ENCODE peak calls at places on chromosomes 5 and 9, in six cellular contexts. One of them, this sample, is unnamed.

GRCh38 chr5:173457482-173457881 is 129.3 kb upstream of the STC2 start:
- DNase-seq in left ventricle myocardium inferior: no peak
- DNase-seq in GM12864: no peak
- DNase-seq in transverse colon: no peak
- DNase-seq in lower leg skin: no peak
- DNase-seq in endodermal cell: no peak
- DNase-seq in this sample: no peak

GRCh38 chr9:113910036-113910639 is 34.0 kb downstream of the ZNF618 start:
- DNase-seq in left ventricle myocardium inferior: no peak
- DNase-seq in endodermal cell: no peak
- DNase-seq in lower leg skin: no peak
- DNase-seq in transverse colon: no peak
- DNase-seq in GM12864: no peak
- DNase-seq in this sample: no peak

GRCh38 chr5:133921899-133922468 is 46.4 kb downstream of the C5orf15 start:
- DNase-seq in left ventricle myocardium inferior: no peak
- DNase-seq in GM12864: no peak
- DNase-seq in endodermal cell: no peak
- DNase-seq in transverse colon: no peak
- DNase-seq in lower leg skin: no peak
- DNase-seq in this sample: no peak

GRCh38 chr9:4167040-4167671 is 132.7 kb downstream of the GLIS3 start:
- DNase-seq in lower leg skin: no peak
- DNase-seq in GM12864: no peak
- DNase-seq in endodermal cell: no peak
- DNase-seq in left ventricle myocardium inferior: no peak
- DNase-seq in transverse colon: no peak
- DNase-seq in this sample: no peak

GRCh38 chr5:132238169-132238744 is 10.6 kb upstream of the P4HA2 start:
- DNase-seq in left ventricle myocardium inferior: peak; percentile 59
- DNase-seq in GM12864: peak; percentile 15
- DNase-seq in endodermal cell: peak; percentile 95
- DNase-seq in lower leg skin: peak; percentile 95
- DNase-seq in transverse colon: peak; percentile 83
- DNase-seq in this sample: peak; percentile 83

GRCh38 chr5:110917161-110917875 is 154.2 kb upstream of the TSLP start:
- DNase-seq in endodermal cell: no peak
- DNase-seq in transverse colon: no peak
- DNase-seq in lower leg skin: no peak
- DNase-seq in left ventricle myocardium inferior: no peak
- DNase-seq in GM12864: no peak
- DNase-seq in this sample: no peak

GRCh38 chr5:108311682-108312081 is 70.2 kb downstream of the FBXL17 start:
- DNase-seq in GM12864: no peak
- DNase-seq in left ventricle myocardium inferior: no peak
- DNase-seq in endodermal cell: no peak
- DNase-seq in transverse colon: no peak
- DNase-seq in lower leg skin: no peak
- DNase-seq in this sample: no peak

GRCh38 chr5:52692039-52692438 is 95.7 kb upstream of the ITGA1 start:
- DNase-seq in endodermal cell: no peak
- DNase-seq in GM12864: no peak
- DNase-seq in lower leg skin: no peak
- DNase-seq in left ventricle myocardium inferior: no peak
- DNase-seq in transverse colon: no peak
- DNase-seq in this sample: no peak

GRCh38 chr5:56319281-56320242 is 86.4 kb upstream of the ANKRD55 start:
- DNase-seq in lower leg skin: peak; percentile 86
- DNase-seq in transverse colon: peak; percentile 9
- DNase-seq in GM12864: no peak
- DNase-seq in left ventricle myocardium inferior: peak; percentile 46
- DNase-seq in endodermal cell: no peak
- DNase-seq in this sample: no peak

GRCh38 chr5:16897284-16897704 is 38.8 kb downstream of the MYO10 start:
- DNase-seq in endodermal cell: peak; percentile 61
- DNase-seq in GM12864: no peak
- DNase-seq in lower leg skin: no peak
- DNase-seq in transverse colon: no peak
- DNase-seq in left ventricle myocardium inferior: no peak
- DNase-seq in this sample: no peak

GRCh38 chr9:134216449-134216951 is 52.1 kb upstream of the RNU6ATAC start:
- DNase-seq in left ventricle myocardium inferior: peak; percentile 7
- DNase-seq in lower leg skin: peak; percentile 84
- DNase-seq in transverse colon: no peak
- DNase-seq in GM12864: no peak
- DNase-seq in endodermal cell: no peak
- DNase-seq in this sample: no peak

GRCh38 chr5:9207820-9208418 is 338.0 kb downstream of the SEMA5A start:
- DNase-seq in endodermal cell: no peak
- DNase-seq in GM12864: peak; percentile 37
- DNase-seq in lower leg skin: no peak
- DNase-seq in transverse colon: no peak
- DNase-seq in left ventricle myocardium inferior: no peak
- DNase-seq in this sample: no peak

GRCh38 chr9:80605129-80605528 is 1033.4 kb downstream of the TLE4 start:
- DNase-seq in left ventricle myocardium inferior: no peak
- DNase-seq in transverse colon: no peak
- DNase-seq in GM12864: no peak
- DNase-seq in endodermal cell: no peak
- DNase-seq in lower leg skin: no peak
- DNase-seq in this sample: no peak

GRCh38 chr5:122967625-122968024 is 68.9 kb downstream of the PPIC start:
- DNase-seq in transverse colon: no peak
- DNase-seq in GM12864: no peak
- DNase-seq in lower leg skin: no peak
- DNase-seq in left ventricle myocardium inferior: no peak
- DNase-seq in endodermal cell: no peak
- DNase-seq in this sample: no peak

GRCh38 chr5:115522832-115523365 is 21.7 kb downstream of the FEM1C start:
- DNase-seq in GM12864: no peak
- DNase-seq in transverse colon: peak; percentile 22
- DNase-seq in lower leg skin: no peak
- DNase-seq in left ventricle myocardium inferior: no peak
- DNase-seq in endodermal cell: no peak
- DNase-seq in this sample: no peak

GRCh38 chr9:87891754-87892153 is 9.1 kb downstream of the SPATA31E1 start:
- DNase-seq in GM12864: no peak
- DNase-seq in left ventricle myocardium inferior: no peak
- DNase-seq in lower leg skin: no peak
- DNase-seq in endodermal cell: no peak
- DNase-seq in transverse colon: no peak
- DNase-seq in this sample: no peak

GRCh38 chr9:88187631-88188030 is 49.4 kb upstream of the SPATA31C2 start:
- DNase-seq in GM12864: no peak
- DNase-seq in endodermal cell: no peak
- DNase-seq in lower leg skin: no peak
- DNase-seq in transverse colon: no peak
- DNase-seq in left ventricle myocardium inferior: no peak
- DNase-seq in this sample: no peak

GRCh38 chr5:175336781-175337180 is 107.2 kb downstream of the DRD1 start:
- DNase-seq in lower leg skin: no peak
- DNase-seq in transverse colon: no peak
- DNase-seq in endodermal cell: no peak
- DNase-seq in left ventricle myocardium inferior: no peak
- DNase-seq in GM12864: no peak
- DNase-seq in this sample: no peak

GRCh38 chr9:97740848-97741821 is 44.0 kb upstream of the XPA start:
- DNase-seq in endodermal cell: peak; percentile 96
- DNase-seq in transverse colon: peak; percentile 23
- DNase-seq in left ventricle myocardium inferior: peak; percentile 65
- DNase-seq in lower leg skin: peak; percentile 86
- DNase-seq in GM12864: no peak
- DNase-seq in this sample: peak; percentile 67
- TF ChIP-seq CTCF in endodermal cell: peak; percentile 55
- TF ChIP-seq CTCF in transverse colon: no peak
- TF ChIP-seq CTCF in left ventricle myocardium inferior: peak; percentile 47
- TF ChIP-seq CTCF in lower leg skin: no peak
- TF ChIP-seq CTCF in GM12864: no peak
- TF ChIP-seq CTCF in this sample: no peak

GRCh38 chr9:123825337-123825736 is 104.6 kb downstream of the DENND1A start:
- DNase-seq in endodermal cell: no peak
- DNase-seq in lower leg skin: no peak
- DNase-seq in GM12864: no peak
- DNase-seq in left ventricle myocardium inferior: no peak
- DNase-seq in transverse colon: no peak
- DNase-seq in this sample: no peak
- TF ChIP-seq CTCF in endodermal cell: peak; percentile 67
- TF ChIP-seq CTCF in lower leg skin: no peak
- TF ChIP-seq CTCF in GM12864: no peak
- TF ChIP-seq CTCF in left ventricle myocardium inferior: peak; percentile 29
- TF ChIP-seq CTCF in transverse colon: no peak
- TF ChIP-seq CTCF in this sample: peak; percentile 39

DNA sequence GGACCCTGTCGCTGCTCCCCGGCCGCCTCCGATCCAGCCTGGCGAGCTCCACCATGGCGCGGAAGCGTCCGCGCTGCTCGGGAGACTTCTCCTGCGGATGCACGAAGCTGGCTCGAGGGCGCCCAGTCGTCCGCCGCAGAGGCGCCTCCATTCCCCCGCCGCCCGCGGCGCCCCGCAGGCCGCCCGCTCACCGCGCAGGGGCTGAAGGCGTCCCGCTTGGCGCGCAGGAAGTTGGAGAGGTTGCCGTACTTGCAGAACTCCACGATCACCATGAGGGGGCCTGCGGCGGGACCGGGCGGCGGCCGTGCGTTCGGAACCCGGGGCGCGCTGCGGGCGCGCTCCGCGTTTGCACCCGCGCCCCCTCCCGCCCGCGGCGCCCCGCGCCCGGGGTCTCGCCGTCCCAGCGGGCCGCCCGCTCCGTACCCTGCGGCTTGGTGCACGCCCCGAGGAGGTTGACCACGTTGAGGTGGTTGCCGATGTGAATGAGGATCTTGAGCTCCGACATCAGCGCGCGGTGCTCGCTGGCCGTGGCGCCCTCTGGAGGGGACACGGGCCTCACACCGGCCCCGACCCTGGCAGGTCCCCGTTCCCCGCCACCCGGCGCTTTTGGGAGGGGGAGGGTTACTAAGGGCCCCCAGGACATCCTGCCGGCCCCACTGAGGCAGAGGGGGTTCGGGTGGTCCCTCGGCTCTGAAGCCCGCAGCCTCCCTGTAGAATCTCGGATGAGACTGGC is 27.7 kb upstream of the SCGB3A1 start:
- DNase-seq in GM12864: no peak
- DNase-seq in endodermal cell: peak; percentile 91
- DNase-seq in lower leg skin: no peak
- DNase-seq in transverse colon: no peak
- DNase-seq in left ventricle myocardium inferior: no peak
- DNase-seq in this sample: peak; percentile 52
- TF ChIP-seq CTCF in GM12864: no peak
- TF ChIP-seq CTCF in endodermal cell: peak; percentile 82
- TF ChIP-seq CTCF in lower leg skin: no peak
- TF ChIP-seq CTCF in transverse colon: no peak
- TF ChIP-seq CTCF in left ventricle myocardium inferior: no peak
- TF ChIP-seq CTCF in this sample: no peak

DNA sequence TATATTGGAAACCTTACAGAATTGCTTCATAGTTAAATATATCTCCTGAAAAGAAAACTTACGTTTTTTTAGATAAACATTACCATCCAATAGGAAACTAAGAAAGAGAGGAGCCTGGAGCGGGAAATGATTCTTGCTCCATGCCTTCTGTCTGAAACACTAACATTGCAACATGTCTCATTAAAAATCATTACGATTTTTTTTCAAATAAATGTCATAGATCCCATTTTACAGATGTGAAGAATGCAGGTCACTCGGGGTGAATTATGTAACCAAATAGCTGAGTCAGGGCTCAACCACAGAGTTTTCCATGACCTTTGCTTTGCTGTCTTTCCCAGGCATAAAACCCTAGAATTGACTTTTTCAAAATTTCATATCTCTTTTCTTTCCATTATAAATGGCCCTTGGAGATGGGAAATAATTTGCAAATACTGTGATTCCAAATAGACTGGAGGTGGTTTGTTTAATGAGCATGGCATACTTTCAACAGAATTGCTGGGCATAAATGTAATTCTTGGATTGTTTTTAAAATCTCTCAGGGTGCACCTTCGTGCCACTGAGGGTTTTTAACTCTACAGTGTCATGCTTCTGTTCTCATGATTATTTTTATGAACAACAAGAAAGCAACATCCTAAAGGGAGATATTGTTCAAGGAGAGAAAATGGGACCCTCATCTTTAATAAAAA is 302.8 kb downstream of the EBF1 start:
- DNase-seq in left ventricle myocardium inferior: no peak
- DNase-seq in transverse colon: no peak
- DNase-seq in endodermal cell: no peak
- DNase-seq in GM12864: no peak
- DNase-seq in lower leg skin: no peak
- DNase-seq in this sample: no peak
- TF ChIP-seq CTCF in left ventricle myocardium inferior: no peak
- TF ChIP-seq CTCF in transverse colon: no peak
- TF ChIP-seq CTCF in endodermal cell: no peak
- TF ChIP-seq CTCF in GM12864: no peak
- TF ChIP-seq CTCF in lower leg skin: no peak
- TF ChIP-seq CTCF in this sample: no peak

DNA sequence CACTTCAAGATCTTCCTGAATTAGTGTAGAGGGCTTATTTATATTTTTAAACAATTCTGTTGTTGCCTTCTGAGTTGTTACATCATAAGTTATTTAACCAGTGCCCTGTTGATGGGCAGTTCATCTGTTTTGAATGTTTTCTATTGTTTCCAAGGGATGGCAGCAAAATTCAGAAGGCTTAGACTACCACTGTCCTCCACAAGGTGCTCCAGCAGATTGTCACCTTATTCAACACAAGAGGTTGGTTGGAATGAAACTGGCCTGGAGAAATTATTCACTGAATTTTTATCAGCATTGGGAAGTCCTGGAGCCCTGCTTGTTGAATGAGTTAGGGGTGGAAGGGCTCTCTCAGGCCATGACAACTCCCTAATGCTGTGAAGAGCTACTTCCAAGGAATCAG is 1.3 kb upstream of the KLHL9 start:
- DNase-seq in left ventricle myocardium inferior: no peak
- DNase-seq in transverse colon: no peak
- DNase-seq in lower leg skin: no peak
- DNase-seq in GM12864: no peak
- DNase-seq in endodermal cell: no peak
- DNase-seq in this sample: no peak
- TF ChIP-seq CTCF in left ventricle myocardium inferior: no peak
- TF ChIP-seq CTCF in transverse colon: no peak
- TF ChIP-seq CTCF in lower leg skin: no peak
- TF ChIP-seq CTCF in GM12864: no peak
- TF ChIP-seq CTCF in endodermal cell: peak; percentile 54
- TF ChIP-seq CTCF in this sample: no peak

GRCh38 chr5:155441849-155442248 is 428.3 kb downstream of the KIF4B start:
- DNase-seq in transverse colon: no peak
- DNase-seq in GM12864: no peak
- DNase-seq in left ventricle myocardium inferior: no peak
- DNase-seq in endodermal cell: no peak
- DNase-seq in lower leg skin: no peak
- DNase-seq in this sample: no peak
- TF ChIP-seq CTCF in transverse colon: no peak
- TF ChIP-seq CTCF in GM12864: no peak
- TF ChIP-seq CTCF in left ventricle myocardium inferior: no peak
- TF ChIP-seq CTCF in endodermal cell: no peak
- TF ChIP-seq CTCF in lower leg skin: no peak
- TF ChIP-seq CTCF in this sample: no peak

GRCh38 chr9:91825866-91826265 is 124.2 kb downstream of the ROR2 start:
- DNase-seq in left ventricle myocardium inferior: no peak
- DNase-seq in transverse colon: no peak
- DNase-seq in lower leg skin: no peak
- DNase-seq in GM12864: no peak
- DNase-seq in endodermal cell: no peak
- DNase-seq in this sample: no peak
- TF ChIP-seq CTCF in left ventricle myocardium inferior: no peak
- TF ChIP-seq CTCF in transverse colon: no peak
- TF ChIP-seq CTCF in lower leg skin: no peak
- TF ChIP-seq CTCF in GM12864: no peak
- TF ChIP-seq CTCF in endodermal cell: no peak
- TF ChIP-seq CTCF in this sample: no peak